ENCODE peak calls at places on chromosomes 13 and 19, in five cellular contexts. B is T-helper 2 cell; Q is Right ventricle myocardium inferior; A is ELF-1; Z is stimulated activated CD8-positive, alpha-beta memory T cell treated with anti-CD3 and anti-CD28 coated beads, Interleukin-4, amount 100 ng/mL, for 1 hour. V is an unnamed sample.
A peak's percentile ranks its signal among the peaks of the same experiment; 100 is the strongest.

GRCh38 chr19:12825259-12826131 is 8.9 kb downstream of the RTBDN start:
- DNase-seq in B (no peak), Q (no peak), A (peak; percentile 90), Z (no peak), V (no peak)

GRCh38 chr13:43805681-43806128 is 18.9 kb upstream of the ENOX1 start:
- DNase-seq in B (no peak), Q (no peak), A (peak; percentile 23), Z (no peak), V (peak; percentile 50)

GRCh38 chr19:55149078-55150003 is at the start of gene TNNT1:
- DNase-seq in B (no peak), Q (no peak), A (peak; percentile 86), Z (no peak), V (no peak)

GRCh38 chr13:27174766-27175455 is 3.3 kb upstream of the USP12 start:
- DNase-seq in B (no peak), Q (no peak), A (no peak), Z (no peak), V (no peak)

GRCh38 chr19:34391813-34392212 is 12.4 kb upstream of the PDCD2L start:
- DNase-seq in B (no peak), Q (no peak), A (no peak), Z (no peak), V (no peak)

GRCh38 chr13:20270163-20270865 is 38.2 kb upstream of the GJB6 start:
- DNase-seq in B (no peak), Q (no peak), A (no peak), Z (no peak), V (no peak)

GRCh38 chr19:782195-783043 is 14.8 kb upstream of the PTBP1 start:
- DNase-seq in B (no peak), Q (peak; percentile 67), A (peak; percentile 96), Z (no peak), V (peak; percentile 81)

GRCh38 chr13:22800726-22801401 is 379.9 kb upstream of the SGCG start:
- DNase-seq in B (no peak), Q (no peak), A (no peak), Z (no peak), V (no peak)

GRCh38 chr19:40467007-40467565 is 285 bp downstream of the SPTBN4 start:
- DNase-seq in B (no peak), Q (peak; percentile 76), A (no peak), Z (no peak), V (no peak)

GRCh38 chr19:52224211-52224610 is 34.4 kb downstream of the PPP2R1A start:
- DNase-seq in B (no peak), Q (no peak), A (no peak), Z (no peak), V (no peak)

V was measured in NCI-H460.